ENCODE peak calls at places on chromosomes 12 and 14, in five cellular contexts. One of them, this sample, is unnamed.

GRCh38 chr14:34043627-34044372 is 92.9 kb upstream of the EGLN3 start:
- DNase-seq in ascending aorta: no peak
- DNase-seq in testis: no peak
- DNase-seq in CD4-positive, alpha-beta memory T cell: peak; percentile 71
- DNase-seq in HCT116: peak; percentile 82
- DNase-seq in this sample: peak; percentile 84

GRCh38 chr12:70559390-70559789 is 77.8 kb downstream of the PTPRB start:
- DNase-seq in HCT116: no peak
- DNase-seq in CD4-positive, alpha-beta memory T cell: no peak
- DNase-seq in testis: no peak
- DNase-seq in ascending aorta: no peak
- DNase-seq in this sample: no peak

GRCh38 chr12:112029326-112029725 is 16.1 kb downstream of the ERP29 start:
- DNase-seq in CD4-positive, alpha-beta memory T cell: no peak
- DNase-seq in HCT116: no peak
- DNase-seq in testis: no peak
- DNase-seq in ascending aorta: no peak
- DNase-seq in this sample: no peak

GRCh38 chr12:5480218-5480952 is 48.5 kb downstream of the NTF3 start:
- DNase-seq in ascending aorta: no peak
- DNase-seq in testis: no peak
- DNase-seq in CD4-positive, alpha-beta memory T cell: no peak
- DNase-seq in HCT116: no peak
- DNase-seq in this sample: no peak

GRCh38 chr12:111645433-111645832 is 40.3 kb downstream of the BRAP start:
- DNase-seq in HCT116: no peak
- DNase-seq in testis: no peak
- DNase-seq in ascending aorta: no peak
- DNase-seq in CD4-positive, alpha-beta memory T cell: no peak
- DNase-seq in this sample: no peak

GRCh38 chr14:102957222-102957621 is 34.8 kb downstream of the AMN start:
- DNase-seq in CD4-positive, alpha-beta memory T cell: no peak
- DNase-seq in HCT116: no peak
- DNase-seq in ascending aorta: no peak
- DNase-seq in testis: no peak
- DNase-seq in this sample: no peak

GRCh38 chr12:1184402-1184801 is 193.4 kb downstream of the ERC1 start:
- DNase-seq in testis: no peak
- DNase-seq in HCT116: no peak
- DNase-seq in CD4-positive, alpha-beta memory T cell: no peak
- DNase-seq in ascending aorta: no peak
- DNase-seq in this sample: no peak

GRCh38 chr14:95157987-95158712 is 821 bp upstream of the DICER1 start:
- DNase-seq in ascending aorta: no peak
- DNase-seq in CD4-positive, alpha-beta memory T cell: no peak
- DNase-seq in testis: no peak
- DNase-seq in HCT116: no peak
- DNase-seq in this sample: no peak

GRCh38 chr14:24366664-24367505 is 1.1 kb upstream of the NFATC4 start:
- DNase-seq in CD4-positive, alpha-beta memory T cell: no peak
- DNase-seq in testis: peak; percentile 88
- DNase-seq in ascending aorta: peak; percentile 96
- DNase-seq in HCT116: peak; percentile 97
- DNase-seq in this sample: no peak

GRCh38 chr14:34075095-34075744 is 124.3 kb upstream of the EGLN3 start:
- DNase-seq in ascending aorta: no peak
- DNase-seq in HCT116: no peak
- DNase-seq in testis: no peak
- DNase-seq in CD4-positive, alpha-beta memory T cell: no peak
- DNase-seq in this sample: no peak

GRCh38 chr12:48717252-48717695 is 767 bp upstream of the CCNT1 start:
- DNase-seq in CD4-positive, alpha-beta memory T cell: no peak
- DNase-seq in testis: no peak
- DNase-seq in ascending aorta: no peak
- DNase-seq in HCT116: no peak
- DNase-seq in this sample: no peak

GRCh38 chr12:86601550-86602308 is 345.5 kb upstream of the MGAT4C start:
- DNase-seq in ascending aorta: no peak
- DNase-seq in testis: peak; percentile 15
- DNase-seq in HCT116: no peak
- DNase-seq in CD4-positive, alpha-beta memory T cell: no peak
- DNase-seq in this sample: no peak

GRCh38 chr12:70842136-70842535 is 78.4 kb downstream of the PTPRR start:
- DNase-seq in testis: no peak
- DNase-seq in HCT116: no peak
- DNase-seq in CD4-positive, alpha-beta memory T cell: no peak
- DNase-seq in ascending aorta: no peak
- DNase-seq in this sample: no peak

GRCh38 chr14:40347675-40348074 is 915.4 kb upstream of the FBXO33 start:
- DNase-seq in ascending aorta: no peak
- DNase-seq in HCT116: no peak
- DNase-seq in testis: no peak
- DNase-seq in CD4-positive, alpha-beta memory T cell: no peak
- DNase-seq in this sample: no peak

GRCh38 chr12:22287776-22288621 is 46.5 kb downstream of the ST8SIA1 start:
- DNase-seq in HCT116: no peak
- DNase-seq in testis: no peak
- DNase-seq in CD4-positive, alpha-beta memory T cell: peak; percentile 6
- DNase-seq in ascending aorta: no peak
- DNase-seq in this sample: no peak

GRCh38 chr14:94373708-94374107 is 14.7 kb downstream of the SERPINA1 start:
- DNase-seq in ascending aorta: peak; percentile 73
- DNase-seq in testis: no peak
- DNase-seq in CD4-positive, alpha-beta memory T cell: no peak
- DNase-seq in HCT116: peak; percentile 67
- DNase-seq in this sample: peak; percentile 95

GRCh38 chr14:72503696-72504368 is 390.1 kb downstream of the DPF3 start:
- DNase-seq in HCT116: peak; percentile 8
- DNase-seq in ascending aorta: no peak
- DNase-seq in testis: no peak
- DNase-seq in CD4-positive, alpha-beta memory T cell: no peak
- DNase-seq in this sample: peak; percentile 16

GRCh38 chr12:89433634-89434033 is 81.3 kb upstream of the DUSP6 start:
- DNase-seq in testis: no peak
- DNase-seq in HCT116: no peak
- DNase-seq in CD4-positive, alpha-beta memory T cell: no peak
- DNase-seq in ascending aorta: no peak
- DNase-seq in this sample: no peak

GRCh38 chr12:68529466-68529865 is 81.2 kb upstream of the RAP1B start:
- DNase-seq in CD4-positive, alpha-beta memory T cell: no peak
- DNase-seq in ascending aorta: no peak
- DNase-seq in testis: no peak
- DNase-seq in HCT116: no peak
- DNase-seq in this sample: no peak

GRCh38 chr12:48105867-48106563 is at the start of gene SENP1:
- DNase-seq in CD4-positive, alpha-beta memory T cell: peak; percentile 91
- DNase-seq in testis: peak; percentile 92
- DNase-seq in HCT116: peak; percentile 78
- DNase-seq in ascending aorta: peak; percentile 92
- DNase-seq in this sample: peak; percentile 81

GRCh38 chr14:104103061-104104005 is 17.8 kb downstream of the ASPG start:
- DNase-seq in testis: no peak
- DNase-seq in ascending aorta: no peak
- DNase-seq in CD4-positive, alpha-beta memory T cell: no peak
- DNase-seq in HCT116: no peak
- DNase-seq in this sample: no peak

GRCh38 chr12:101021911-101022388 is 188.1 kb downstream of the SLC5A8 start:
- DNase-seq in ascending aorta: no peak
- DNase-seq in HCT116: peak; percentile 70
- DNase-seq in testis: no peak
- DNase-seq in CD4-positive, alpha-beta memory T cell: no peak
- DNase-seq in this sample: peak; percentile 62

GRCh38 chr12:51721281-51721940 is 127.1 kb downstream of the FIGNL2 start:
- DNase-seq in HCT116: no peak
- DNase-seq in testis: peak; percentile 56
- DNase-seq in CD4-positive, alpha-beta memory T cell: peak; percentile 5
- DNase-seq in ascending aorta: no peak
- DNase-seq in this sample: no peak

GRCh38 chr12:46150735-46151134 is 118.1 kb downstream of the SLC38A1 start:
- DNase-seq in testis: no peak
- DNase-seq in HCT116: no peak
- DNase-seq in ascending aorta: no peak
- DNase-seq in CD4-positive, alpha-beta memory T cell: no peak
- DNase-seq in this sample: no peak

GRCh38 chr12:113359133-113359938 is 949 bp downstream of the PLBD2 start:
- DNase-seq in HCT116: no peak
- DNase-seq in testis: peak; percentile 64
- DNase-seq in CD4-positive, alpha-beta memory T cell: no peak
- DNase-seq in ascending aorta: no peak
- DNase-seq in this sample: no peak

GRCh38 chr12:120835657-120836056 is 68.5 kb downstream of the SPPL3 start:
- DNase-seq in testis: no peak
- DNase-seq in ascending aorta: no peak
- DNase-seq in CD4-positive, alpha-beta memory T cell: no peak
- DNase-seq in HCT116: no peak
- DNase-seq in this sample: no peak

GRCh38 chr12:120835304-120835612 is 68.9 kb downstream of the SPPL3 start:
- DNase-seq in CD4-positive, alpha-beta memory T cell: no peak
- DNase-seq in ascending aorta: no peak
- DNase-seq in testis: no peak
- DNase-seq in HCT116: no peak
- DNase-seq in this sample: peak; percentile 36

GRCh38 chr12:120833849-120834248 is 70.3 kb downstream of the SPPL3 start:
- DNase-seq in ascending aorta: no peak
- DNase-seq in testis: no peak
- DNase-seq in HCT116: no peak
- DNase-seq in CD4-positive, alpha-beta memory T cell: no peak
- DNase-seq in this sample: no peak

GRCh38 chr12:120834489-120835303 is 69.5 kb downstream of the SPPL3 start:
- DNase-seq in testis: no peak
- DNase-seq in CD4-positive, alpha-beta memory T cell: no peak
- DNase-seq in HCT116: no peak
- DNase-seq in ascending aorta: no peak
- DNase-seq in this sample: no peak

DNA sequence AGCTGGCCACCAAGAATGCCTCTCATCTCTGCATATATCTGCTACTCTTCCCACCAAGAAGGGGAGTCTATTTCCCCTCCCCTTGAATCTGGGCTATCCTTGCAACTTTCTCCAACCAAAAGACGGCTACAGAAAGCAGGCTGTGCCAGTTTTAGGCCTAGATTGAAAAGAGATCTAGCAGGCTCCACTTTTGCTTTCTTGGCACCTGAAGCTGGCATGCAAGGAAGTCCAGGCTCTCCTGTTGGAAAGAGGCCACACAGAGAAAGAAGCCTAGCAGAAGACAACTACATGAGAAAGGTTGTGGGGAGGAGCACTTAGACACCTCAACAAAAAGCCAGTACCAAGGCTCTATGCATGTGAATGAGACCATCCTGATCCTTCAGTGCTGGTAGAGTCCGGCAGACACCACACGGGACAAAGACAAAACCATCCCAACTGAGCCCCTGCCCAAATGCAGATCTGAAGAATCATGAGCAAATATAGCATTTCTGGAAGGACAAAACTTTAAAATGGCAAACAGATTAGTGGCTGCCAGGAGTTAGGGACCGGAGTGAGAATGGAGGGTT is 68.0 kb downstream of the SPPL3 start:
- DNase-seq in HCT116: no peak
- DNase-seq in ascending aorta: no peak
- DNase-seq in testis: no peak
- DNase-seq in CD4-positive, alpha-beta memory T cell: no peak
- DNase-seq in this sample: no peak
- H3K27ac ChIP-seq in HCT116: no peak overlapping the region
- H3K27ac ChIP-seq in ascending aorta: peak overlapping the region; percentile 42
- H3K27ac ChIP-seq in testis: no peak overlapping the region
- H3K27ac ChIP-seq in CD4-positive, alpha-beta memory T cell: no peak overlapping the region
- H3K27ac ChIP-seq in this sample: no peak overlapping the region

GRCh38 chr14:97699026-97699425 is 901.8 kb downstream of the VRK1 start:
- DNase-seq in HCT116: no peak
- DNase-seq in CD4-positive, alpha-beta memory T cell: no peak
- DNase-seq in ascending aorta: no peak
- DNase-seq in testis: no peak
- DNase-seq in this sample: no peak

GRCh38 chr14:97692084-97692483 is 894.9 kb downstream of the VRK1 start:
- DNase-seq in HCT116: no peak
- DNase-seq in CD4-positive, alpha-beta memory T cell: no peak
- DNase-seq in ascending aorta: no peak
- DNase-seq in testis: no peak
- DNase-seq in this sample: no peak

GRCh38 chr14:97703006-97703760 is 906.0 kb downstream of the VRK1 start:
- DNase-seq in ascending aorta: no peak
- DNase-seq in testis: no peak
- DNase-seq in CD4-positive, alpha-beta memory T cell: peak; percentile 53
- DNase-seq in HCT116: no peak
- DNase-seq in this sample: no peak

GRCh38 chr14:97697772-97698171 is 900.6 kb downstream of the VRK1 start:
- DNase-seq in ascending aorta: no peak
- DNase-seq in CD4-positive, alpha-beta memory T cell: peak; percentile 26
- DNase-seq in HCT116: no peak
- DNase-seq in testis: no peak
- DNase-seq in this sample: no peak
- H3K27ac ChIP-seq in ascending aorta: no peak overlapping the region
- H3K27ac ChIP-seq in CD4-positive, alpha-beta memory T cell: no peak overlapping the region
- H3K27ac ChIP-seq in HCT116: no peak overlapping the region
- H3K27ac ChIP-seq in testis: no peak overlapping the region
- H3K27ac ChIP-seq in this sample: no peak overlapping the region

GRCh38 chr12:59040043-59040442 is 119.7 kb upstream of the LRIG3 start:
- DNase-seq in CD4-positive, alpha-beta memory T cell: no peak
- DNase-seq in ascending aorta: no peak
- DNase-seq in testis: no peak
- DNase-seq in HCT116: no peak
- DNase-seq in this sample: no peak
- H3K27ac ChIP-seq in CD4-positive, alpha-beta memory T cell: no peak overlapping the region
- H3K27ac ChIP-seq in ascending aorta: peak overlapping the region; percentile 64
- H3K27ac ChIP-seq in testis: no peak overlapping the region
- H3K27ac ChIP-seq in HCT116: no peak overlapping the region
- H3K27ac ChIP-seq in this sample: peak overlapping the region; percentile 79

DNA sequence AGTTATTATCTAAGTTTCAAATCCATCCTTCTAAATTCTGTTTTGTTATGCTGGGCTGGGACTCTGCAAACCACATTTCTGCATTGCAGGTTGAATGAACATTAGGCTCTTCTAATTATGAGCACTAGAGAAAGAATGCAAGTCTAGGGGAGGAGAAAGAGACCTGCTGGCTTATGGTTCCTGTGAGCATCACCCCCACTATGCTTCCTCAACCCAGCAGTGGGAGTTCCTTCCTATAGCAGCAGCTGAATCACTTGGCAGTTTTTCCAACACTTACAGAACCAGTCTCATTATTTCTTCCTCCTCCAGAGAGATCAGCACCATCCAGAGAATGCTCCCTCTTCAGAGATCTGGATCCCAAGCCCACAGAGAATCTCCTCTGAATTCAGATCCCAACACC is 297.7 kb upstream of the CLEC14A start:
- DNase-seq in ascending aorta: no peak
- DNase-seq in testis: no peak
- DNase-seq in HCT116: no peak
- DNase-seq in CD4-positive, alpha-beta memory T cell: no peak
- DNase-seq in this sample: no peak
- H3K27ac ChIP-seq in ascending aorta: no peak overlapping the region
- H3K27ac ChIP-seq in testis: no peak overlapping the region
- H3K27ac ChIP-seq in HCT116: no peak overlapping the region
- H3K27ac ChIP-seq in CD4-positive, alpha-beta memory T cell: no peak overlapping the region
- H3K27ac ChIP-seq in this sample: no peak overlapping the region

This sample was measured in RWPE1.